ENCODE peak calls at places on chromosomes 12 and 14, in seven cellular contexts. Y is HL-60; B is AG04450; U is CD8-positive, alpha-beta T cell; A is Calu3; M is mesothelial cell of epicardium; F is D341Med. Z is an unnamed sample.

GRCh38 chr12:41794341-41794740 is 350.3 kb downstream of the GXYLT1 start:
- DNase-seq in Y (no peak), B (no peak), U (no peak), A (no peak), M (no peak), F (no peak), Z (no peak)

GRCh38 chr14:77579065-77579464 is 37.4 kb downstream of the SPTLC2 start:
- DNase-seq in Y (no peak), B (no peak), U (no peak), A (no peak), M (no peak), F (no peak), Z (no peak)

GRCh38 chr14:100522616-100523021 is 64.6 kb downstream of the BEGAIN start:
- DNase-seq in Y (no peak), B (no peak), U (no peak), A (no peak), M (peak), F (peak), Z (no peak)

GRCh38 chr12:56315256-56315625 is 547 bp downstream of the CNPY2 start:
- DNase-seq in Y (no peak), B (no peak), U (no peak), A (no peak), M (peak), F (peak), Z (no peak)

GRCh38 chr12:118098911-118099671 is 4.7 kb downstream of the VSIG10 start:
- DNase-seq in Y (no peak), B (no peak), U (no peak), A (peak), M (no peak), F (no peak), Z (no peak)

GRCh38 chr14:74946659-74947281 is 8.6 kb downstream of the PGF start:
- DNase-seq in Y (no peak), B (no peak), U (no peak), A (no peak), M (no peak), F (no peak), Z (no peak)

GRCh38 chr12:113318046-113318656 is 16.8 kb downstream of the SLC8B1 start:
- DNase-seq in Y (no peak), B (no peak), U (no peak), A (no peak), M (no peak), F (no peak), Z (no peak)

GRCh38 chr12:113747048-113747447 is 219.1 kb downstream of the RBM19 start:
- DNase-seq in Y (peak), B (no peak), U (no peak), A (no peak), M (no peak), F (no peak), Z (no peak)

GRCh38 chr12:2811791-2812190 is 677 bp upstream of the ITFG2 start:
- DNase-seq in Y (no peak), B (no peak), U (no peak), A (no peak), M (no peak), F (no peak), Z (no peak)